ENCODE peak calls at places on chromosomes 7 and 10, in nine cellular contexts. A is non-pigmented ciliary epithelial cell; U is colonic mucosa; F is EL; G is brain microvascular endothelial cell; Q is LHCN-M2; P is stimulated activated CD4-positive, alpha-beta T cell treated with anti-CD3 and anti-CD28 coated beads, Interleukin-1b, Interleukin-23, amount 100 ng/mL, for 24 hours; W is ascending aorta; H is GM13976. J is an unnamed sample.

GRCh38 chr10:127863231-127863825 is 29.4 kb downstream of the CLRN3 start:
- DNase-seq in A (no peak), U (no peak), F (no peak), G (no peak), Q (peak), P (no peak), W (no peak), H (no peak), J (no peak)

GRCh38 chr10:43049081-43049551 is 27.8 kb upstream of the RET start:
- DNase-seq in A (no peak), U (no peak), F (no peak), G (no peak), Q (no peak), P (no peak), W (no peak), H (no peak), J (no peak)

GRCh38 chr7:17171427-17171826 is 127.0 kb upstream of the AHR start:
- DNase-seq in A (no peak), U (no peak), F (no peak), G (no peak), Q (no peak), P (no peak), W (no peak), H (no peak), J (no peak)

GRCh38 chr10:37680243-37680683 is 177.1 kb downstream of the ZNF248 start:
- DNase-seq in A (no peak), U (no peak), F (no peak), G (no peak), Q (no peak), P (no peak), W (no peak), H (no peak), J (no peak)

GRCh38 chr10:77553966-77554365 is 83.6 kb downstream of the KCNMA1 start:
- DNase-seq in A (no peak), U (no peak), F (no peak), G (no peak), Q (no peak), P (no peak), W (no peak), H (no peak), J (no peak)

GRCh38 chr10:123771877-123772644 is 105.9 kb downstream of the GPR26 start:
- DNase-seq in A (no peak), U (no peak), F (no peak), G (no peak), Q (no peak), P (no peak), W (no peak), H (no peak), J (no peak)

GRCh38 chr10:129531969-129532660 is 65.1 kb downstream of the MGMT start:
- DNase-seq in A (peak), U (no peak), F (peak), G (peak), Q (peak), P (no peak), W (no peak), H (no peak), J (no peak)

GRCh38 chr7:151110941-151111645 is 24.8 kb downstream of the AGAP3 start:
- DNase-seq in A (no peak), U (peak), F (peak), G (peak), Q (peak), P (peak), W (no peak), H (peak), J (peak)

GRCh38 chr7:1734331-1734730 is 64.3 kb downstream of the ELFN1 start:
- DNase-seq in A (no peak), U (no peak), F (no peak), G (no peak), Q (no peak), P (no peak), W (no peak), H (no peak), J (no peak)